ENCODE peak calls at places on chromosomes 11 and 22, in four cellular contexts. One of them, this sample, is unnamed.

GRCh38 chr11:46249103-46249942 is 28.1 kb upstream of the CREB3L1 start:
- DNase-seq in HepG2: no peak
- DNase-seq in K562: peak
- DNase-seq in GM12878: no peak
- DNase-seq in this sample: no peak

GRCh38 chr22:46203590-46203980 is 46.5 kb downstream of the CDPF1 start:
- DNase-seq in GM12878: no peak
- DNase-seq in HepG2: no peak
- DNase-seq in K562: no peak
- DNase-seq in this sample: no peak

GRCh38 chr22:31122196-31122531 is 602 bp upstream of the INPP5J start:
- DNase-seq in GM12878: no peak
- DNase-seq in HepG2: no peak
- DNase-seq in K562: no peak
- DNase-seq in this sample: no peak

GRCh38 chr22:24386814-24387550 is 40.4 kb upstream of the ADORA2A start:
- DNase-seq in GM12878: no peak
- DNase-seq in K562: no peak
- DNase-seq in HepG2: no peak
- DNase-seq in this sample: no peak

GRCh38 chr11:83292709-83293435 is 6.7 kb upstream of the CCDC90B start:
- DNase-seq in HepG2: peak
- DNase-seq in K562: peak
- DNase-seq in GM12878: no peak
- DNase-seq in this sample: peak

GRCh38 chr22:47175151-47175760 is 412.8 kb downstream of the TBC1D22A start:
- DNase-seq in GM12878: no peak
- DNase-seq in K562: no peak
- DNase-seq in HepG2: no peak
- DNase-seq in this sample: no peak

GRCh38 chr22:44185237-44186120 is 4.8 kb downstream of the PARVG start:
- DNase-seq in GM12878: no peak
- DNase-seq in HepG2: no peak
- DNase-seq in K562: no peak
- DNase-seq in this sample: no peak

GRCh38 chr11:128709402-128709801 is 15.5 kb downstream of the FLI1 start:
- DNase-seq in GM12878: no peak
- DNase-seq in HepG2: peak
- DNase-seq in K562: no peak
- DNase-seq in this sample: peak

GRCh38 chr11:66835762-66836405 is 7.4 kb upstream of the RCE1 start:
- DNase-seq in GM12878: no peak
- DNase-seq in HepG2: no peak
- DNase-seq in K562: no peak
- DNase-seq in this sample: no peak

GRCh38 chr22:39718921-39719320 is 148.4 kb downstream of the CACNA1I start:
- DNase-seq in K562: no peak
- DNase-seq in HepG2: no peak
- DNase-seq in GM12878: no peak
- DNase-seq in this sample: no peak

GRCh38 chr22:20131593-20131855 is at the start of gene ZDHHC8:
- DNase-seq in K562: peak
- DNase-seq in HepG2: no peak
- DNase-seq in GM12878: no peak
- DNase-seq in this sample: no peak

GRCh38 chr11:109085708-109086373 is 336.1 kb upstream of the C11orf87 start:
- DNase-seq in GM12878: no peak
- DNase-seq in K562: no peak
- DNase-seq in HepG2: no peak
- DNase-seq in this sample: no peak

GRCh38 chr22:50260801-50261614 is 475 bp downstream of the MAPK12 start:
- DNase-seq in GM12878: no peak
- DNase-seq in K562: peak
- DNase-seq in HepG2: no peak
- DNase-seq in this sample: peak

GRCh38 chr22:47178339-47178738 is 415.9 kb downstream of the TBC1D22A start:
- DNase-seq in GM12878: no peak
- DNase-seq in K562: no peak
- DNase-seq in HepG2: no peak
- DNase-seq in this sample: no peak

GRCh38 chr11:22707119-22707899 is 40.9 kb downstream of the GAS2 start:
- DNase-seq in HepG2: no peak
- DNase-seq in GM12878: no peak
- DNase-seq in K562: no peak
- DNase-seq in this sample: no peak

GRCh38 chr22:37204045-37204655 is 8.1 kb downstream of the SSTR3 start:
- DNase-seq in HepG2: no peak
- DNase-seq in K562: no peak
- DNase-seq in GM12878: no peak
- DNase-seq in this sample: no peak

GRCh38 chr22:36224245-36224644 is 15.1 kb downstream of the APOL2 start:
- DNase-seq in HepG2: no peak
- DNase-seq in GM12878: no peak
- DNase-seq in K562: no peak
- DNase-seq in this sample: no peak

GRCh38 chr11:76240666-76241065 is 34.4 kb upstream of the WNT11 start:
- DNase-seq in HepG2: no peak
- DNase-seq in K562: no peak
- DNase-seq in GM12878: no peak
- DNase-seq in this sample: no peak

GRCh38 chr11:60169264-60169915 is 13.5 kb downstream of the MS4A6A start:
- DNase-seq in GM12878: no peak
- DNase-seq in K562: peak
- DNase-seq in HepG2: peak
- DNase-seq in this sample: peak

GRCh38 chr22:40679964-40680818 is 907 bp downstream of the MCHR1 start:
- DNase-seq in K562: no peak
- DNase-seq in HepG2: no peak
- DNase-seq in GM12878: no peak
- DNase-seq in this sample: peak

GRCh38 chr11:37788141-37788877 is 1190.3 kb upstream of the RAG2 start:
- DNase-seq in GM12878: no peak
- DNase-seq in K562: no peak
- DNase-seq in HepG2: no peak
- DNase-seq in this sample: peak

GRCh38 chr22:30885001-30885366 is 83.6 kb downstream of the MORC2 start:
- DNase-seq in K562: no peak
- DNase-seq in HepG2: no peak
- DNase-seq in GM12878: no peak
- DNase-seq in this sample: no peak

GRCh38 chr22:21661991-21662390 is 3.8 kb upstream of the PPIL2 start:
- DNase-seq in HepG2: no peak
- DNase-seq in GM12878: no peak
- DNase-seq in K562: no peak
- DNase-seq in this sample: no peak

GRCh38 chr11:107713009-107713408 is 1.2 kb upstream of the SLN start:
- DNase-seq in K562: no peak
- DNase-seq in HepG2: no peak
- DNase-seq in GM12878: no peak
- DNase-seq in this sample: no peak

GRCh38 chr11:19660076-19660475 is 52.6 kb upstream of the NAV2 start:
- DNase-seq in HepG2: peak
- DNase-seq in GM12878: peak
- DNase-seq in K562: peak
- DNase-seq in this sample: peak

GRCh38 chr22:35352214-35353111 is 28.4 kb upstream of the HMOX1 start:
- DNase-seq in K562: peak
- DNase-seq in GM12878: no peak
- DNase-seq in HepG2: peak
- DNase-seq in this sample: peak

GRCh38 chr11:7348432-7349298 is 97.0 kb downstream of the SYT9 start:
- DNase-seq in K562: no peak
- DNase-seq in GM12878: no peak
- DNase-seq in HepG2: no peak
- DNase-seq in this sample: no peak

GRCh38 chr11:26512196-26512595 is 59.9 kb downstream of the MUC15 start:
- DNase-seq in GM12878: no peak
- DNase-seq in HepG2: no peak
- DNase-seq in K562: no peak
- DNase-seq in this sample: no peak

DNA sequence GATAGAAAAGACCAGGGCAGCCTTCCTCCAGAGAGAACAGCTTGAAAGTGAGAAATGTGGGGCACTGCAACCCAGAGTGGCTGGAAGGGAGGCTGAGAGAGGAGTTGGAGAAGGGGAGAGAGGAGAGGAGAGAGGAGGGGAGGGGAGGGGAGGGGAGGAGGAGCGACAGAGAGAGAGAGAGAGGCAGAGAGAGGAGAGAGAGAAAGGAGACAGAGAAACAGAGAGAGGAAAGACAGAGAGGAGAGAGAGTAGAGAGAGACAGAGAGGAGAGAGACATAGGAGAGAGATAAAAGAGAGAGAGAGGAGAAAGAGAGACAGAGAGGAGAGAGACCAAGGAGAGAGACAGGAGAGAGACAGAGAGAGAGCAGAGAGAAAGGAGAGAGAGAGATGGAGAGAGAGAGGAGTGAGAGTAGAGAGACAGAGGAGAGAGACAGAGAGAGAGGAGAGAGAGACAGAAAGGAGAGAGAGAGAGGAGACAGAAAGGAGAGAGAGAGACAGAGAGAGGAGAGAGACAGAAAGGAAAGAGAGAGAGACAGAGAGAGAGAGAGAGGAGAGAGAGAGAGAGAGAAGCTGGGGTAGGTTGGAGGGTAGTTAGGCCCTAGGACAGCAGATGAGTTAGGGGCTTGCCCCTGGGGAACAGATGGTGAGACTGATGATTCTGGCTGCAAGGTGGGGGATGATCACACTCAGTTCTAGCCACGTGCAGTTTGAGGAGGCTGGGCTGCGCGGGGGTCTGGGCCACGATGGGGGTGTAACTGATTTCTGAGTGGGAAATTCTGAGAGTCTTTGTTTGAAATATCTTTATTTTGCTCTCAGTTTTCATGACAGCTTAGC is 8.5 kb upstream of the SCYL1 start:
- DNase-seq in HepG2: no peak
- DNase-seq in K562: no peak
- DNase-seq in GM12878: no peak
- DNase-seq in this sample: no peak
- TF ChIP-seq MYC in HepG2: no peak
- TF ChIP-seq MYC in K562: no peak
- TF ChIP-seq MYC in GM12878: no peak
- TF ChIP-seq MYC in this sample: no peak

GRCh38 chr11:34775417-34775888 is 140.7 kb downstream of the APIP start:
- DNase-seq in HepG2: peak
- DNase-seq in GM12878: no peak
- DNase-seq in K562: no peak
- DNase-seq in this sample: no peak
- TF ChIP-seq POLR2AphosphoS5 in HepG2: no peak
- TF ChIP-seq POLR2AphosphoS5 in GM12878: no peak
- TF ChIP-seq POLR2AphosphoS5 in K562: no peak
- TF ChIP-seq POLR2AphosphoS5 in this sample: no peak

GRCh38 chr22:28341001-28341400 is 338.6 kb downstream of the TTC28 start:
- DNase-seq in HepG2: no peak
- DNase-seq in GM12878: no peak
- DNase-seq in K562: no peak
- DNase-seq in this sample: peak
- TF ChIP-seq MYC in HepG2: no peak
- TF ChIP-seq MYC in GM12878: no peak
- TF ChIP-seq MYC in K562: no peak
- TF ChIP-seq MYC in this sample: no peak

GRCh38 chr11:116808262-116809175 is 14.6 kb downstream of the APOA4 start:
- DNase-seq in K562: no peak
- DNase-seq in GM12878: no peak
- DNase-seq in HepG2: peak
- DNase-seq in this sample: no peak
- TF ChIP-seq POLR2AphosphoS5 in K562: no peak
- TF ChIP-seq POLR2AphosphoS5 in GM12878: no peak
- TF ChIP-seq POLR2AphosphoS5 in HepG2: peak
- TF ChIP-seq POLR2AphosphoS5 in this sample: no peak

DNA sequence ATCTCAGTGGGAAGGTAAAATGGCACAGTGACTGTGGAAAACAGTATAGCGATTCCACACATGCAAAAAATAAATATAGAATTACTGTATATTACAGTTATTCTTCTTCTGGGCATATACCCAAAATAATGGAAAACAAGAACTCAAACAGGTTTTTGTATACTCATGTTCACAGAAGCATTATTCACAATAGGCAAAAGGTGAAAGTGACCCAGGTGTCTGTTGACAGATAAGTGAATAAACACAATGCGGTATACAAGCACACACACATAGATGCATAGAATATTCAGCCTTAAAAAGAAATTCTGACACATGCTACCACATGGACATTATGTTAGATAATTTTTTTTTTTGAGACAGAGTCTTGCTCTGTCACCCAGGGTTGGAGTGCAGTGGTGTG is 233.0 kb downstream of the SWAP70 start:
- DNase-seq in GM12878: no peak
- DNase-seq in K562: no peak
- DNase-seq in HepG2: no peak
- DNase-seq in this sample: no peak
- TF ChIP-seq MYC in GM12878: no peak
- TF ChIP-seq MYC in K562: no peak
- TF ChIP-seq MYC in HepG2: no peak
- TF ChIP-seq MYC in this sample: no peak

This sample was measured in endothelial cell of umbilical vein.